ENCODE peak calls at places on chromosome 1, in six cellular contexts. T, S, Z, F, A and Q are unnamed samples.

GRCh38 chr1:91622586-91622985 is 121.9 kb downstream of the CDC7 start:
- DNase-seq in S (peak), Z (peak), F (no peak), T (no peak), A (no peak), Q (no peak)

GRCh38 chr1:239084459-239085080 is 301.8 kb upstream of the CHRM3 start:
- DNase-seq in T (no peak), S (no peak), F (no peak), Z (no peak), A (no peak), Q (no peak)

GRCh38 chr1:154736840-154737239 is 128.9 kb upstream of the ADAR start:
- DNase-seq in A (peak), Z (peak), T (no peak), S (no peak), F (no peak), Q (peak)

GRCh38 chr1:218529691-218530310 is 184.7 kb downstream of the TGFB2 start:
- DNase-seq in T (no peak), A (peak), F (no peak), Z (no peak), S (no peak), Q (no peak)

GRCh38 chr1:168623003-168623828 is 46.8 kb downstream of the XCL1 start:
- DNase-seq in S (no peak), T (no peak), Z (peak), A (peak), F (no peak), Q (no peak)

GRCh38 chr1:100479620-100480338 is 58.2 kb upstream of the GPR88 start:
- DNase-seq in T (no peak), Z (no peak), S (no peak), A (no peak), F (no peak), Q (no peak)

GRCh38 chr1:39017266-39017665 is 8.9 kb upstream of the NDUFS5 start:
- DNase-seq in T (no peak), F (no peak), A (no peak), S (no peak), Z (no peak), Q (no peak)

GRCh38 chr1:94730450-94730849 is 89.7 kb upstream of the SLC44A3 start:
- DNase-seq in S (no peak), T (no peak), Z (no peak), A (no peak), F (no peak), Q (no peak)

GRCh38 chr1:10456661-10457060 is 6.8 kb downstream of the CORT start:
- DNase-seq in Z (no peak), A (no peak), T (no peak), S (no peak), F (no peak), Q (no peak)

GRCh38 chr1:108810176-108810575 is 46.7 kb downstream of the AKNAD1 start:
- DNase-seq in Z (no peak), S (no peak), T (no peak), F (no peak), A (no peak), Q (no peak)

GRCh38 chr1:164440222-164440621 is 118.8 kb upstream of the PBX1 start:
- DNase-seq in T (no peak), A (peak), Z (peak), F (no peak), S (no peak), Q (peak)

GRCh38 chr1:37509181-37509580 is 5.4 kb downstream of the MEAF6 start:
- DNase-seq in Z (no peak), S (no peak), F (no peak), A (no peak), T (no peak), Q (no peak)

GRCh38 chr1:228927947-228928898 is 192.9 kb downstream of the RHOU start:
- DNase-seq in F (no peak), Z (peak), A (no peak), T (no peak), S (no peak), Q (no peak)

GRCh38 chr1:15949453-15950245 is 26.3 kb downstream of the ZBTB17 start:
- DNase-seq in F (peak), Z (peak), A (peak), T (peak), S (peak), Q (peak)

GRCh38 chr1:224879404-224879803 is 50.1 kb upstream of the DNAH14 start:
- DNase-seq in T (no peak), A (peak), S (no peak), Z (peak), F (no peak), Q (no peak)

GRCh38 chr1:155117610-155118009 is 10.1 kb upstream of the EFNA1 start:
- DNase-seq in Z (no peak), T (no peak), F (no peak), S (no peak), A (no peak), Q (no peak)

GRCh38 chr1:41524676-41525675 is 40.5 kb upstream of the EDN2 start:
- DNase-seq in T (no peak), S (no peak), Z (no peak), A (no peak), F (no peak), Q (no peak)

GRCh38 chr1:193242000-193242399 is 55.6 kb upstream of the B3GALT2 start:
- DNase-seq in F (no peak), T (no peak), A (no peak), Z (no peak), S (no peak), Q (no peak)

GRCh38 chr1:212595787-212596714 is 12.5 kb upstream of the ATF3 start:
- DNase-seq in S (peak), T (no peak), F (peak), Z (peak), A (peak), Q (no peak)

GRCh38 chr1:116434849-116435248 is 61.8 kb downstream of the ATP1A1 start:
- DNase-seq in A (no peak), F (no peak), T (no peak), S (no peak), Z (no peak), Q (no peak)

GRCh38 chr1:186730951-186731350 is 50.7 kb upstream of the PTGS2 start:
- DNase-seq in S (no peak), F (no peak), Z (no peak), T (no peak), A (no peak), Q (no peak)

GRCh38 chr1:234710381-234710780 is 100.4 kb upstream of the IRF2BP2 start:
- DNase-seq in S (no peak), Z (no peak), T (no peak), F (no peak), A (no peak), Q (no peak)

GRCh38 chr1:35398739-35399138 is 130.2 kb downstream of the ZMYM4 start:
- DNase-seq in A (peak), Z (no peak), S (no peak), F (no peak), T (no peak), Q (no peak)

GRCh38 chr1:23555949-23556640 is 3.2 kb downstream of the ID3 start:
- DNase-seq in T (no peak), S (no peak), F (no peak), Z (peak), A (peak), Q (no peak)

GRCh38 chr1:116811321-116811720 is 57.1 kb downstream of the CD2 start:
- DNase-seq in F (no peak), S (no peak), Z (no peak), A (no peak), T (no peak), Q (no peak)